ENCODE peak calls at places on chromosomes 2 and 18, in four cellular contexts. One of them, this sample, is unnamed.

GRCh38 chr18:57052759-57053158 is 94.1 kb upstream of the BOD1L2 start:
- DNase-seq in astrocyte: no peak
- DNase-seq in dorsolateral prefrontal cortex: no peak
- DNase-seq in fibroblast of pulmonary artery: no peak
- DNase-seq in this sample: no peak

GRCh38 chr2:106366145-106366544 is 102.1 kb downstream of the RGPD3 start:
- DNase-seq in fibroblast of pulmonary artery: no peak
- DNase-seq in astrocyte: no peak
- DNase-seq in dorsolateral prefrontal cortex: no peak
- DNase-seq in this sample: no peak

GRCh38 chr18:26290388-26290787 is 64.1 kb downstream of the TAF4B start:
- DNase-seq in dorsolateral prefrontal cortex: no peak
- DNase-seq in astrocyte: no peak
- DNase-seq in fibroblast of pulmonary artery: no peak
- DNase-seq in this sample: no peak

GRCh38 chr2:69618362-69618761 is 25.2 kb downstream of the AAK1 start:
- DNase-seq in fibroblast of pulmonary artery: no peak
- DNase-seq in astrocyte: peak
- DNase-seq in dorsolateral prefrontal cortex: no peak
- DNase-seq in this sample: no peak

GRCh38 chr2:10892796-10893350 is 18.9 kb upstream of the KCNF1 start:
- DNase-seq in dorsolateral prefrontal cortex: no peak
- DNase-seq in astrocyte: no peak
- DNase-seq in fibroblast of pulmonary artery: no peak
- DNase-seq in this sample: no peak

GRCh38 chr2:169034256-169034655 is 3.1 kb upstream of the ABCB11 start:
- DNase-seq in astrocyte: peak
- DNase-seq in dorsolateral prefrontal cortex: no peak
- DNase-seq in fibroblast of pulmonary artery: peak
- DNase-seq in this sample: no peak

GRCh38 chr18:79577451-79578395 is 101.9 kb upstream of the CTDP1 start:
- DNase-seq in dorsolateral prefrontal cortex: no peak
- DNase-seq in fibroblast of pulmonary artery: peak
- DNase-seq in astrocyte: peak
- DNase-seq in this sample: peak

GRCh38 chr2:37635359-37636208 is 35.9 kb downstream of the CDC42EP3 start:
- DNase-seq in astrocyte: peak
- DNase-seq in fibroblast of pulmonary artery: peak
- DNase-seq in dorsolateral prefrontal cortex: no peak
- DNase-seq in this sample: no peak

GRCh38 chr2:48551548-48551947 is 21.6 kb downstream of the STON1 start:
- DNase-seq in dorsolateral prefrontal cortex: no peak
- DNase-seq in fibroblast of pulmonary artery: no peak
- DNase-seq in astrocyte: peak
- DNase-seq in this sample: no peak

GRCh38 chr2:41791523-41791922 is 256.3 kb upstream of the PKDCC start:
- DNase-seq in dorsolateral prefrontal cortex: no peak
- DNase-seq in fibroblast of pulmonary artery: peak
- DNase-seq in astrocyte: peak
- DNase-seq in this sample: no peak

GRCh38 chr2:172845008-172845670 is 109.5 kb downstream of the RAPGEF4 start:
- DNase-seq in astrocyte: no peak
- DNase-seq in fibroblast of pulmonary artery: no peak
- DNase-seq in dorsolateral prefrontal cortex: no peak
- DNase-seq in this sample: no peak

GRCh38 chr2:235458839-235459273 is 35.0 kb upstream of the AGAP1 start:
- DNase-seq in astrocyte: peak
- DNase-seq in dorsolateral prefrontal cortex: no peak
- DNase-seq in fibroblast of pulmonary artery: peak
- DNase-seq in this sample: no peak

GRCh38 chr18:50372743-50373142 is 2.1 kb upstream of the SKA1 start:
- DNase-seq in astrocyte: no peak
- DNase-seq in fibroblast of pulmonary artery: no peak
- DNase-seq in dorsolateral prefrontal cortex: no peak
- DNase-seq in this sample: no peak

GRCh38 chr2:217993817-217994459 is 8.9 kb downstream of the TNS1 start:
- DNase-seq in fibroblast of pulmonary artery: peak
- DNase-seq in dorsolateral prefrontal cortex: no peak
- DNase-seq in astrocyte: no peak
- DNase-seq in this sample: peak

GRCh38 chr2:187991389-187991788 is 300.3 kb upstream of the GULP1 start:
- DNase-seq in fibroblast of pulmonary artery: no peak
- DNase-seq in dorsolateral prefrontal cortex: no peak
- DNase-seq in astrocyte: no peak
- DNase-seq in this sample: no peak

GRCh38 chr2:79876430-79876829 is 363.6 kb downstream of the CTNNA2 start:
- DNase-seq in fibroblast of pulmonary artery: no peak
- DNase-seq in astrocyte: no peak
- DNase-seq in dorsolateral prefrontal cortex: no peak
- DNase-seq in this sample: no peak

GRCh38 chr2:54722641-54723299 is 692 bp upstream of the EML6 start:
- DNase-seq in dorsolateral prefrontal cortex: no peak
- DNase-seq in fibroblast of pulmonary artery: peak
- DNase-seq in astrocyte: peak
- DNase-seq in this sample: no peak

GRCh38 chr2:26570083-26570430 is 71.1 kb downstream of the CIB4 start:
- DNase-seq in astrocyte: no peak
- DNase-seq in dorsolateral prefrontal cortex: peak
- DNase-seq in fibroblast of pulmonary artery: no peak
- DNase-seq in this sample: no peak

GRCh38 chr2:197950754-197951153 is 146.4 kb downstream of the PLCL1 start:
- DNase-seq in fibroblast of pulmonary artery: no peak
- DNase-seq in dorsolateral prefrontal cortex: no peak
- DNase-seq in astrocyte: no peak
- DNase-seq in this sample: no peak

GRCh38 chr2:168884990-168885389 is 5.2 kb downstream of the SPC25 start:
- DNase-seq in dorsolateral prefrontal cortex: no peak
- DNase-seq in fibroblast of pulmonary artery: no peak
- DNase-seq in astrocyte: peak
- DNase-seq in this sample: no peak

GRCh38 chr2:230327418-230328154 is 593 bp downstream of the SP140L start:
- DNase-seq in dorsolateral prefrontal cortex: no peak
- DNase-seq in astrocyte: no peak
- DNase-seq in fibroblast of pulmonary artery: no peak
- DNase-seq in this sample: no peak

DNA sequence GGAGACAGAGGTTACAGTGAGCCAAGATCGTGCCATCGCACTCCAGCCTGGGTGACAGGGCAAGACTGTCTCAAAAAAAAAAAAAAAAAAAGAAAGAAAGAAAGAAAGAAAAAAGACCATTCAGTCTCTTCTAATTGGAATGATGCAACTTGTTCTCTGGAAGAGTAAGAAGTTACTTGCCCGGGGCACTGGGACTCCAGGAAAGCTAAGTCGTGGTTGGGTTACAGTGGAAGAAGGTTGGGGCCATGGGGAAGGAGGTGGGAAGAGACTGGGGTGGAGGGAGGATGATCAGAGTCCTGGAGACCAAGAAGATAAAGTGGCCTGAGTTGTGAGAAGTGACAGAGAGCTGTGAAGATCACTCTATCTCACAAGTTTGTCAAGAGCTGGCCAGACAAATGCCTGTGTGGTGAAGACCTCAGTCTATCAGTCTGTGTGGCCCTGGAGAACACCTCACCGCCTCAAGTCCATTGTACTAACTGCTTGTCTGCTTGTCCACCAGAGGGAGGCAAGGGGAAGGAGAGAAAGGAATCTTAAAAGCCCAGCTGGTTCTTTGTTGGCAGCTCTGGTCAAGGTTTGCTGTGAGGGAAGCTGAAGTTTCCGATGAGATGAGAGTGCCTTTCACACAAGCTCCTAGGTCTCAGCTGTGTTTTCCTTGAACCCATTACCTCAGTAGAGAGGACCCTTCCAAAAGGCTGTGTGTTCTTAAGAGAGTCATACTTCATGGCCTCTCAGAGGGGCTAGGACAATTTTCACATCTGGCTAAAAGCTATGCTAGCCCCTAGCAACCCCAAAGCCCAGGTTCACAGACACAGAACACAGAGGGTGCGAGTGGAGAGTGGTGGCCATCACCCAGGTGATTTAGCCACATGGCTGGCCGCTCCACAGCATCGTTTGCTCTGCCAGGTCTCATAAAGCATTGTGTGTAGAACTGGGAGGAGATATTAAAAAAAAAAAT is 72.0 kb upstream of the TMEM178A start:
- DNase-seq in dorsolateral prefrontal cortex: no peak
- DNase-seq in astrocyte: peak
- DNase-seq in fibroblast of pulmonary artery: peak
- DNase-seq in this sample: no peak
- TF ChIP-seq CTCF in dorsolateral prefrontal cortex: peak
- TF ChIP-seq CTCF in astrocyte: peak
- TF ChIP-seq CTCF in fibroblast of pulmonary artery: peak
- TF ChIP-seq CTCF in this sample: no peak

GRCh38 chr2:174088706-174089105 is 123.5 kb upstream of the SP3 start:
- DNase-seq in dorsolateral prefrontal cortex: no peak
- DNase-seq in astrocyte: no peak
- DNase-seq in fibroblast of pulmonary artery: no peak
- DNase-seq in this sample: no peak

GRCh38 chr2:174080672-174081121 is 115.5 kb upstream of the SP3 start:
- DNase-seq in dorsolateral prefrontal cortex: no peak
- DNase-seq in fibroblast of pulmonary artery: no peak
- DNase-seq in astrocyte: no peak
- DNase-seq in this sample: no peak

GRCh38 chr2:174086708-174087107 is 121.5 kb upstream of the SP3 start:
- DNase-seq in astrocyte: no peak
- DNase-seq in dorsolateral prefrontal cortex: no peak
- DNase-seq in fibroblast of pulmonary artery: no peak
- DNase-seq in this sample: no peak

GRCh38 chr2:174083843-174084458 is 118.8 kb upstream of the SP3 start:
- DNase-seq in astrocyte: no peak
- DNase-seq in dorsolateral prefrontal cortex: no peak
- DNase-seq in fibroblast of pulmonary artery: no peak
- DNase-seq in this sample: no peak

DNA sequence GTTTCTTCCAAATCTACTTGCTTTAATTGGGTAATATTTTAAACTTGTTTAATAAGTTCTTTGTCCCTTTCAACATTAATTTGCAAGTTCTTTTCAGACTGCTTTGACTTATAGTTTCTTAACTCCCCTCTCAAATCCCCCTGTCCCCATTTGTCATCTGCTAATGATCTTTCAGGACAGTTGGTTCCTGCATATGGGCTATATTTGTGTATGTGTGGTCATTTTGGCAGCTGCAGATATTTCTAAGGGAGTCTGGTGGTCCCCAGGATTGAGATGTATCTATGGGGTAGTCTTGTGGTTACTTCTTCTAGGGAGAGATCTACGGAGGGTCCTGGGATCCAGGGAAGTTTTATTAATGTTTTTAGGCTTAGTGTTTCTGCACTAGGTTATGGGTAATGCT is 120.6 kb upstream of the SP3 start:
- DNase-seq in astrocyte: no peak
- DNase-seq in fibroblast of pulmonary artery: no peak
- DNase-seq in dorsolateral prefrontal cortex: no peak
- DNase-seq in this sample: no peak
- TF ChIP-seq CTCF in astrocyte: no peak
- TF ChIP-seq CTCF in fibroblast of pulmonary artery: no peak
- TF ChIP-seq CTCF in dorsolateral prefrontal cortex: no peak
- TF ChIP-seq CTCF in this sample: no peak

GRCh38 chr18:6397931-6398566 is 16.7 kb downstream of the L3MBTL4 start:
- DNase-seq in fibroblast of pulmonary artery: no peak
- DNase-seq in dorsolateral prefrontal cortex: no peak
- DNase-seq in astrocyte: no peak
- DNase-seq in this sample: no peak
- TF ChIP-seq CTCF in fibroblast of pulmonary artery: no peak
- TF ChIP-seq CTCF in dorsolateral prefrontal cortex: no peak
- TF ChIP-seq CTCF in astrocyte: no peak
- TF ChIP-seq CTCF in this sample: no peak

GRCh38 chr18:10202947-10203346 is 251.5 kb upstream of the APCDD1 start:
- DNase-seq in astrocyte: no peak
- DNase-seq in fibroblast of pulmonary artery: no peak
- DNase-seq in dorsolateral prefrontal cortex: no peak
- DNase-seq in this sample: no peak
- TF ChIP-seq CTCF in astrocyte: no peak
- TF ChIP-seq CTCF in fibroblast of pulmonary artery: no peak
- TF ChIP-seq CTCF in dorsolateral prefrontal cortex: no peak
- TF ChIP-seq CTCF in this sample: no peak

DNA sequence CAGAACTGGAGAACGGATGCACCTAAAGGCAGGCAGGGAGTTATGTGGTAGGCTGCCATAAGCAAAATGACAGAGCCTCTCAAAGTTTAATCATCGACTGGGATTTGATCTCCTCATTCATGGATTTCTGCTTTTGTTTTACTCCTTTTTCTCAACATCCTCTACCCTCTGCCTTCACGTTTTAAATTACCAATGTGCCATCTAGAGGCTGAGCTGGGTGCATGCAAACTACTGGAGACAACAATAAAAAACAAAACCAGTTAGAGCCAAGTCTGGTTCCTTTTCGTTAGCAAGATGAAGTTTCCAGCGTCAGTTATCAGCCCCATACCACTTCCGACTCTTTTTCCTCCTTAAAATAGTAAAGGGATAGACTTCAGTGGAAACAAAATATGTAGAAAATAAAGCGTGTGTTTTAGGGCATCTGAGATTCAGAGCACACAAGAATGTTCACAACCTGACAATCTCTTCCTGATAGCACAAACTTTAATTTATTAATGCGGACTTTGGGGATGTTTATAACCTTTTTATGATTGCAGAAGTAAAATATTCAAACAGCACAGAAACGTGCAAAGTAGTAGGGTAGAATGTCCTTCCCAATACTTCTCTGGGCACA is 117.0 kb downstream of the LAMA1 start:
- DNase-seq in dorsolateral prefrontal cortex: no peak
- DNase-seq in fibroblast of pulmonary artery: peak
- DNase-seq in astrocyte: no peak
- DNase-seq in this sample: no peak
- TF ChIP-seq CTCF in dorsolateral prefrontal cortex: no peak
- TF ChIP-seq CTCF in fibroblast of pulmonary artery: peak
- TF ChIP-seq CTCF in astrocyte: peak
- TF ChIP-seq CTCF in this sample: no peak